ENCODE peak calls at places on chromosomes 6 and 20, in four cellular contexts. F, J, K and T are unnamed samples.

GRCh38 chr6:91886183-91886795 is 1299.4 kb upstream of the MAP3K7 start:
- DNase-seq in F (no peak), J (peak), K (no peak), T (no peak)

GRCh38 chr6:105733556-105734162 is 330.8 kb upstream of the PREP start:
- DNase-seq in J (peak), K (peak), F (no peak), T (no peak)

GRCh38 chr6:25331085-25331685 is 52.0 kb downstream of the CARMIL1 start:
- DNase-seq in K (no peak), J (no peak), F (no peak), T (no peak)

GRCh38 chr20:44931911-44932310 is 22.1 kb downstream of the PABPC1L start:
- DNase-seq in J (no peak), K (no peak), F (no peak), T (no peak)

GRCh38 chr6:42239736-42240375 is 22.2 kb upstream of the MRPS10 start:
- DNase-seq in F (no peak), J (no peak), K (no peak), T (no peak)

GRCh38 chr6:131885237-131885636 is 65.9 kb downstream of the CCN2 start:
- DNase-seq in K (no peak), F (no peak), J (no peak), T (no peak)

GRCh38 chr6:91081452-91082067 is 494.7 kb upstream of the MAP3K7 start:
- DNase-seq in K (peak), J (peak), F (no peak), T (no peak)

GRCh38 chr6:35439308-35439707 is 12.8 kb upstream of the FANCE start:
- DNase-seq in K (no peak), F (no peak), J (peak), T (peak)

GRCh38 chr6:126660376-126660775 is 320.5 kb downstream of the CENPW start:
- DNase-seq in F (no peak), K (no peak), J (no peak), T (no peak)

GRCh38 chr6:134117409-134117808 is 65.0 kb upstream of the SLC2A12 start:
- DNase-seq in F (no peak), J (no peak), K (peak), T (no peak)

GRCh38 chr6:4723383-4723782 is 52.8 kb upstream of the CDYL start:
- DNase-seq in K (no peak), F (no peak), J (no peak), T (peak)

GRCh38 chr6:30687659-30688431 is 1.4 kb upstream of the PPP1R18 start:
- DNase-seq in K (peak), J (peak), F (no peak), T (peak)

GRCh38 chr6:69953491-69953890 is 87.1 kb downstream of the COL19A1 start:
- DNase-seq in J (no peak), F (no peak), K (no peak), T (no peak)

GRCh38 chr6:116528800-116529199 is 16.7 kb downstream of the TRAPPC3L start:
- DNase-seq in K (no peak), J (no peak), F (no peak), T (no peak)

GRCh38 chr6:40551966-40552365 is 35.2 kb downstream of the LRFN2 start:
- DNase-seq in J (no peak), K (no peak), F (no peak), T (no peak)

GRCh38 chr6:165988306-165988756 is 179.3 kb downstream of the TBXT start:
- DNase-seq in F (no peak), J (no peak), K (no peak), T (peak)

GRCh38 chr6:168207421-168208175 is 112.0 kb downstream of the DACT2 start:
- DNase-seq in J (no peak), F (no peak), K (no peak), T (no peak)

GRCh38 chr20:44703956-44704488 is 11.1 kb upstream of the CCN5 start:
- DNase-seq in F (no peak), J (no peak), K (no peak), T (no peak)

GRCh38 chr6:170011233-170012142 is 260.1 kb downstream of the ERMARD start:
- DNase-seq in K (no peak), F (no peak), J (no peak), T (no peak)

GRCh38 chr20:25178563-25179438 is 16.7 kb upstream of the ENTPD6 start:
- DNase-seq in J (peak), F (no peak), K (peak), T (no peak)

GRCh38 chr6:62013719-62014118 is 272.3 kb downstream of the KHDRBS2 start:
- DNase-seq in F (no peak), K (no peak), J (no peak), T (no peak)

GRCh38 chr6:12472601-12473038 is 182.5 kb downstream of the EDN1 start:
- DNase-seq in J (no peak), K (no peak), F (no peak), T (no peak)

GRCh38 chr20:64064145-64064698 is 1.2 kb downstream of the TCEA2 start:
- DNase-seq in J (no peak), F (no peak), K (no peak), T (no peak)

GRCh38 chr20:50595433-50595895 is 85.3 kb downstream of the PTPN1 start:
- DNase-seq in F (no peak), J (no peak), K (no peak), T (no peak)

GRCh38 chr20:50593005-50593335 is 82.8 kb downstream of the PTPN1 start:
- DNase-seq in F (no peak), K (no peak), J (no peak), T (no peak)

GRCh38 chr20:50595988-50596693 is 86.0 kb downstream of the PTPN1 start:
- DNase-seq in F (no peak), K (no peak), J (no peak), T (no peak)

GRCh38 chr20:50594231-50594590 is 84.0 kb downstream of the PTPN1 start:
- DNase-seq in J (no peak), K (no peak), F (no peak), T (no peak)

DNA sequence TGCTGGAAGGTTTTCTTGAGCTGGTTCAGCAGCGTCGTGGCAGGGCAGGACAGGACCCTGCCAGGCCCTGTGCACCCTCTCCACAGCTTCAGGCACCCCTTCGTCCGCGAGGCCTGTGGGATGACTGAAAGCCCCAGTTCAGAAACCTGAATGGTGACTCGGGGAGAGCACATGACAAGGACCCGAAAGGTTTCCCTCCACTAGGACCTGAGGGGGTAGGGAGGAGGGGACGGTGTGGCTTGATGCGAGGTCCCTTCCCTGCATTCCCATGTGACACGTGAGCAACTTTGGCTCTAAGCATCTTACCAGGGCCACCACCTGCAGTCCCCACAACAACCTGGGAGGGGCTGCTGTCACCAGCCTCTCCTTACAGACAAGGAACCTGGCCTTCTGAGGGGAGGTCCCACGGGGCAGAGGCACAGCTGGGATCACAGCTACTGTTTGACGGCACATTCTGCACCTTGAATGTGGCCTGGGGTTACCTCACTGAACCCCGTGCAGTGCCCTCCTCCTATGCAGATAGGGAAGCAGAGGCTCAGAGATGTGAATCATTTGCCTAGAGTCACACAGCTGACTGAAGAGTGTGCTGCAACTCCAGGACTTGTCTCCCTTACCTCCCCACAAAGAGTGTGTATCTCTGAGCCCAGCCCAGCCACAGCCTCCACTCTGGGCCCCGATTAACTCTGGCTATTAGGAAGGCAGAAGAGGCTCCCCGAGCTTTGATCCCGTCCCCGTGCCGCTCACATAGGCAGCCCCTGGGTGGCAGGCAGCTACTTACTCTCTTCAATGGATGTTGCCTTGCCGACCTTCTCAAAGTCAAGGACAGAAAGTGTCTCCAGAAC is 84.6 kb downstream of the PTPN1 start:
- DNase-seq in J (no peak), K (no peak), F (no peak), T (peak)
- TF ChIP-seq TEAD4 in J (no peak), K (no peak), F (no peak), T (no peak)

DNA sequence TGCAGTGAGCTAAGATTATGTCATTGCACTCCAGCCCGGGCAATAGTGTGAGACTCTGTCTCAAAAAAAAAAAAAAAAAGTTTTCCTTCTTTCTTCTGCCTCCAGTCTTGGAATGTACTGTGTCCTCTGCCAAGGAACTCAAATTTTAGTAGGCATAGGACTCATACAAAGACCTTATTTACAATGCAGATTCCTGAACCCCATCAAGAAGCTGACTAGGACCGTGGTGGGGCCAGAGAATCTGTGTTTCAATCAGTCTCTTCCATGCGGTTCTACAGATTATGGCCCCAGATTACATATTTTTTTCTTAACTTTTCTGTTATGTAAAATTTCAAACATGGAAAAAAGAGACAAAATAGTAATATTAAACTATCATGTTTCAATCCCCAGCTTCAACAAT is 29.8 kb upstream of the PIM1 start:
- DNase-seq in J (no peak), F (no peak), K (no peak), T (no peak)
- TF ChIP-seq TEAD4 in J (no peak), F (no peak), K (no peak), T (no peak)

DNA sequence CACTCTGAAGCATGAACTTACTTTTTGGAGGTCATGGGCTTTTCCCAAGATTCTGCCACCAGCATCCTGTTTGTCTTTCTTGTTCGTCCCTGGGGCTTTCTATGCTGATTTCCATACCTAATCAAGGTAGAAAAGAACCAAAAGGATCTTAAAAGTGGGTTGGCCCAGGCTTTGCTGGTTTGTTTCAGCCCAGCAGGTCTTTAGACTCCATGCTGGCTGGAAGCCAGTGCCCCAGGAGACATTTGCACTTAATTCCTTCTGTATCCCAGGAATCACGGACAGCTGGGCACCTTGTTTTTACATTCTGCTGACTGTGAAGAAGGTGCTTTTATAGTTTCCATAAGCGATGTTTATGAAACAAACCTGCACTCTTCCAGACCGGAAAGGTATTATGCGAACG is 195.9 kb downstream of the CDH4 start:
- DNase-seq in K (no peak), J (no peak), F (no peak), T (no peak)
- TF ChIP-seq TEAD4 in K (no peak), J (no peak), F (no peak), T (no peak)

GRCh38 chr6:157079277-157079676 is 244.0 kb downstream of the TMEM242 start:
- DNase-seq in F (no peak), K (no peak), J (no peak), T (no peak)
- TF ChIP-seq TEAD4 in F (no peak), K (no peak), J (no peak), T (no peak)

GRCh38 chr20:62160253-62160652 is 16.7 kb downstream of the SS18L1 start:
- DNase-seq in J (no peak), F (no peak), K (no peak), T (no peak)

GRCh38 chr20:62162765-62163484 is 19.4 kb downstream of the SS18L1 start:
- DNase-seq in J (no peak), K (no peak), F (no peak), T (no peak)

GRCh38 chr20:62160876-62161275 is 17.3 kb downstream of the SS18L1 start:
- DNase-seq in F (no peak), K (no peak), J (no peak), T (no peak)

GRCh38 chr20:62159835-62160234 is 16.3 kb downstream of the SS18L1 start:
- DNase-seq in J (peak), K (no peak), F (no peak), T (no peak)

GRCh38 chr20:62161347-62161746 is 17.8 kb downstream of the SS18L1 start:
- DNase-seq in F (no peak), K (no peak), J (no peak), T (no peak)
- TF ChIP-seq TEAD4 in F (no peak), K (no peak), J (no peak), T (no peak)

DNA sequence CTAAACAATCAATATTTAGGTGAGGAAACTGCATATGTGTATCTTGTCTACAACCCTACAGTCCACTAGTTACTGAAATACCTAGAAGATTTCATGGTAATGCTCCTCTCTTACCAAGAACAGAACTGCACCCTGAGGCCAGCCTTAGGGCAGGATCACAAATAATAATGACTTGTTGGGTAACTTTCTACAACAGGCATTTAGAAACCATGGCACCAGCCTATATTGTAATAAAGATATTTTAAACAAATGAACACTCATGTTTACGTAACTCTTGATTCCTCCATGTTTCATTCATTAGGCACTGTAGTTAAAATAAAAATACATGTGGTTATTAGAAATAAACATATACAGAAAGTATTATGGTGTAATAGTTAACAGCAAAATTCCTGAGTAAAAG is 8.8 kb downstream of the HMGN3 start:
- DNase-seq in F (no peak), J (no peak), K (no peak), T (no peak)
- TF ChIP-seq TEAD4 in F (no peak), J (no peak), K (no peak), T (no peak)

DNA sequence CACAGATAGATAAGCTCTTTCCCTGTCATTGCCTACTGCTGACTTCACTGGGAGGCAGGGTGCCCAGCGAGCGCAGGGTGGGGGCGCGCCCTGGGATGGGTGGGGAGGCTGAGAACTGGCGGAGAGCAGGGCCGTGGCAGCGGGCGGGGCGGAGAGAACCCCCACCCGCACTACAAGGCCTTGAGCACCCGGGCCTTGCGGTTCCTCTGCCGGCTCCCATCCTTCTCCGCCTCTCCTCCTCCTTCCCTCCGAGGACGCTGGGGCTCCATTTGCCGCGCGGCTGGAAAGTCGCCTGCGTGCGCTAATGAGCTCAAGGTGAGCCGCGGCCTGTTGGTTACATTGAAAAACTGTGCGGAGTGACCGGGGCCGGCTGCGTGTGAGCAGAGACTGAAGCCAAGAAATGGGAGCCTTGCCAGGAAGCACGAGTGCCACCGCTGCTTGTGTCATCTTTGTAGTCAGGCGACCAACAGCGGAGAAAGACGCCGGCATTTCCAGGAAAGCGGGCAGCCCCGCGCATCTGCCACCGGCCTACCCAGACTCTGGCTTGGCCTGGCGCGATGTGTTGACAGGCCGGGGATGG is 963.5 kb upstream of the SLC35B3 start:
- DNase-seq in F (no peak), J (no peak), K (peak), T (peak)
- TF ChIP-seq TEAD4 in F (no peak), J (no peak), K (no peak), T (no peak)

DNA sequence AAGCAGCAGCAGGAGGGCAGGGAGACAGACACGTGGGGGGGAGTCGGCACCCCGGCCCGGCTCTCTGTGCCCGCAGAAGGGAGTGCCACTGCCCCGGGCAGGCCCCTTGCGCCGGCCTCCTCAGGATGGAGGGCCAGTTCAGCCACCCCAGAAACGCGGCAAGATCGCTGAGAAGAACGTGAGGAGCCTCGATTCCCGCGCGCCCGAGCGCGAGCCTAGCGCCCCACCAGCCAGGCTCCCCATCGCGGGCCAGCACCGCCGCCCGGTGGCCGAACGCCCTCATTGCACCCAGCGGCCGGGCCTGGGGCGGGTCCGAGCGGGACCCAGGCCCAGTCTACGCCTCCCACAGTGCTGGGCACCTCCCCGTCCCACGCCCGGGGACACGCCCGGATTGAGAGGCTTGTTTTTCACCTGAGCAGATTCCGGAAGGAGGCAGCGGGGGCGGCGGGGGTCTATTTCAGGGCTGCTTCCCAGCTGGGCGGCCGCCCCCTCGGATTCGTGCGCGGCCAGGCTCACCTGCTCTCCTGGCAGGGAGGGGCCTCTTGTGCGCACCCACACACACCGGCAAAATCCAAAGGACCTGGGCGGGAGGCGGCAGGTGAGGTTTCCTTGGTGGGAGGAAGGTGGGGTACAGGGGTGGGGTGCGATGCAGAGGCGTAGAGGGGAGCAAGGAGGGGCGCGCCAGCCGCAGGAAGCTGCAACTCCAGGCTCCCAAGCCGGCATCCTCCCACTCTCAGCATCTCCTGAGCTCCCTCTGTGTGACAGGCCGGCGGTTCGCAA is 9.0 kb upstream of the GRM4 start:
- DNase-seq in J (peak), K (peak), F (no peak), T (peak)
- TF ChIP-seq TEAD4 in J (no peak), K (no peak), F (no peak), T (no peak)